ENCODE peak calls at places on chromosomes 4 and X, in four cellular contexts. X is HepG2, P is GM12878, R is K562. E is an unnamed sample.

GRCh38 chrX:74420194-74421035 is 878 bp upstream of the SLC16A2 start:
- DNase-seq in X (no peak), P (no peak), R (no peak), E (peak; percentile 60)

GRCh38 chr4:176810481-176811249 is 17.9 kb upstream of the VEGFC start:
- DNase-seq in X (no peak), P (no peak), R (no peak), E (no peak)

GRCh38 chrX:110182865-110183264 is 135.0 kb downstream of the AMMECR1 start:
- DNase-seq in X (no peak), P (no peak), R (peak; percentile 60), E (no peak)

GRCh38 chrX:10634681-10635161 is 14.3 kb upstream of the MID1 start:
- DNase-seq in X (no peak), P (no peak), R (no peak), E (peak; percentile 85)

GRCh38 chr4:24809376-24809775 is 14.0 kb downstream of the SOD3 start:
- DNase-seq in X (no peak), P (no peak), R (peak; percentile 18), E (peak; percentile 13)

GRCh38 chrX:125407314-125407713 is 87.6 kb downstream of the TEX13C start:
- DNase-seq in X (no peak), P (no peak), R (no peak), E (no peak)

GRCh38 chr4:135239964-135240363 is 1038.4 kb upstream of the PABPC4L start:
- DNase-seq in X (no peak), P (no peak), R (no peak), E (no peak)

GRCh38 chrX:118239471-118239870 is 106.4 kb upstream of the WDR44 start:
- DNase-seq in X (no peak), P (no peak), R (no peak), E (no peak)

GRCh38 chrX:37348237-37349130 is 680 bp upstream of the PRRG1 start:
- DNase-seq in X (no peak), P (no peak), R (no peak), E (no peak)

GRCh38 chrX:150036181-150036580 is 97.9 kb upstream of the EOLA2 start:
- DNase-seq in X (peak; percentile 53), P (no peak), R (no peak), E (peak; percentile 41)

GRCh38 chr4:172995161-172995560 is 173.4 kb upstream of the GALNT7 start:
- DNase-seq in X (no peak), P (no peak), R (no peak), E (no peak)

GRCh38 chr4:100540156-100540555 is 22.3 kb upstream of the EMCN start:
- DNase-seq in X (no peak), P (no peak), R (no peak), E (no peak)

GRCh38 chrX:101081257-101081656 is 2.6 kb downstream of the TMEM35A start:
- DNase-seq in X (no peak), P (no peak), R (no peak), E (no peak)

GRCh38 chr4:42048394-42048793 is 58.1 kb downstream of the SLC30A9 start:
- DNase-seq in X (no peak), P (no peak), R (no peak), E (peak; percentile 66)

GRCh38 chr4:6470502-6471302 is 1.7 kb downstream of the PPP2R2C start:
- DNase-seq in X (no peak), P (no peak), R (peak; percentile 61), E (peak; percentile 43)

GRCh38 chrX:110036162-110037033 is 33.5 kb downstream of the TMEM164 start:
- DNase-seq in X (peak; percentile 71), P (no peak), R (no peak), E (peak; percentile 47)

GRCh38 chrX:95076449-95076848 is 1402.4 kb downstream of the FAM133A start:
- DNase-seq in X (peak; percentile 2), P (no peak), R (peak; percentile 19), E (peak; percentile 30)

GRCh38 chr4:160826339-160826679 is 1337.5 kb downstream of the FSTL5 start:
- DNase-seq in X (no peak), P (no peak), R (no peak), E (no peak)

GRCh38 chr4:158535130-158535614 is 13.5 kb downstream of the RXFP1 start:
- DNase-seq in X (no peak), P (no peak), R (peak; percentile 23), E (no peak)

GRCh38 chr4:8351931-8352367 is 82.4 kb downstream of the HTRA3 start:
- DNase-seq in X (peak; percentile 21), P (no peak), R (no peak), E (no peak)

GRCh38 chr4:12644261-12644660 is 839.9 kb downstream of the RAB28 start:
- DNase-seq in X (no peak), P (no peak), R (no peak), E (no peak)

GRCh38 chr4:69025191-69025998 is 70.9 kb upstream of the UGT2B7 start:
- DNase-seq in X (peak; percentile 68), P (no peak), R (peak; percentile 5), E (peak; percentile 50)

GRCh38 chr4:94562285-94562684 is 110.5 kb downstream of the PDLIM5 start:
- DNase-seq in X (no peak), P (no peak), R (no peak), E (no peak)

DNA sequence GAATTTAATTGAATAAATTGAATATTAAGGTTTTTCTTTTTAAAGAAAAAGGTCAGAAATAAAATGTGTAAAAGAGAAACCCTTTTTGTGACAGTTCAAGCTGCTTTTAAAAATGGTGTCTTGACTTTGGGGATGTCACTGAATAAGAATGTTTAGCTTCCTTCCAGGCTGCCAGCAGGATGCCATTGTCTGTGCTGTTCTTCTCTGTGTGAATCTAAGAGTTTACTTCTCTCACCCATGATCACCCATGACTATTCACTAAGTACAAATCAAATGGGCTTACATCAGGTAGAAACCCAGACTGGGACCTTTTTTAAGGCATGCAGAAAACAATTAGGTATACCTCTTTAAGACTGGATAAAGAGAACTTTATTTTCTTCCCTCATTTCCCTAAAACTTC is 115.3 kb downstream of the DACH2 start:
- DNase-seq in X (no peak), P (no peak), R (no peak), E (no peak)
- TF ChIP-seq ESRRA in X (no peak), P (no peak), R (no peak), E (no peak)

GRCh38 chr4:139207873-139208403 is 30.9 kb upstream of the ELF2 start:
- DNase-seq in X (no peak), P (no peak), R (no peak), E (no peak)

GRCh38 chr4:139208404-139208945 is 31.5 kb upstream of the ELF2 start:
- DNase-seq in X (peak; percentile 16), P (no peak), R (peak; percentile 30), E (no peak)

GRCh38 chr4:139210486-139210885 is 33.5 kb upstream of the ELF2 start:
- DNase-seq in X (no peak), P (no peak), R (no peak), E (no peak)

GRCh38 chr4:139207247-139207646 is 30.2 kb upstream of the ELF2 start:
- DNase-seq in X (no peak), P (no peak), R (no peak), E (no peak)

DNA sequence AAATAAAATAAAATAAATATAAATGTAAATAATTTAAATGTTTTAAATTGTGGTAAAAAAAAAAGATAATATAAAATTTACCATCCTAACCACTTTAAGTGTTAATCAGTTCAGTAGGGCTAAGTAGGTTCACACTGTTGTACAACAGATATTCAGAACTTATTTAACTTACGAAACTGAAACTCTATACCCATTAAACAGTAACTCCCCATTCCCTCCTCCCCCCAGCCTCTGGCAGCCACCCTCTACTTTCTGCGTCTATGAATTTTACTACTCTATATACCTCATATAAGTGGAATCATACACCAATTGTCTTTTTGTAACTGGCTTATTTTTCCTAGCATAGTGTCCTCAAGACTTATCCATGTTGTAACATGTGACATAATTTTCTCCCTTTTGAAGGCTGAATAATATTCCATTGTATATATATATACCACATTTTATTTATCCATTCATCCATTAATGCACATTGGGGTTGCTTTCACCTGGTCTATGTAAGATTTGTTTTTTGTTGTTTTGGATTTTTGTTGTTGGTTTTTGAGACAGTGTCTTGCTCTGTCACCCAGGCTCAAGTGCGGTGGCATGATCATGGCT is 32.5 kb upstream of the ELF2 start:
- DNase-seq in X (no peak), P (no peak), R (no peak), E (no peak)
- H3K4me3 ChIP-seq in X (no peak overlapping the region), P (no peak overlapping the region), R (no peak overlapping the region), E (no peak overlapping the region)

GRCh38 chr4:3307060-3307459 is 14.2 kb downstream of the RGS12 start:
- DNase-seq in X (no peak), P (no peak), R (no peak), E (no peak)

GRCh38 chr4:3306465-3306864 is 13.6 kb downstream of the RGS12 start:
- DNase-seq in X (no peak), P (no peak), R (no peak), E (no peak)

GRCh38 chr4:3304831-3305609 is 12.2 kb downstream of the RGS12 start:
- DNase-seq in X (no peak), P (no peak), R (no peak), E (no peak)

GRCh38 chr4:3307486-3307885 is 14.7 kb downstream of the RGS12 start:
- DNase-seq in X (no peak), P (no peak), R (no peak), E (no peak)

DNA sequence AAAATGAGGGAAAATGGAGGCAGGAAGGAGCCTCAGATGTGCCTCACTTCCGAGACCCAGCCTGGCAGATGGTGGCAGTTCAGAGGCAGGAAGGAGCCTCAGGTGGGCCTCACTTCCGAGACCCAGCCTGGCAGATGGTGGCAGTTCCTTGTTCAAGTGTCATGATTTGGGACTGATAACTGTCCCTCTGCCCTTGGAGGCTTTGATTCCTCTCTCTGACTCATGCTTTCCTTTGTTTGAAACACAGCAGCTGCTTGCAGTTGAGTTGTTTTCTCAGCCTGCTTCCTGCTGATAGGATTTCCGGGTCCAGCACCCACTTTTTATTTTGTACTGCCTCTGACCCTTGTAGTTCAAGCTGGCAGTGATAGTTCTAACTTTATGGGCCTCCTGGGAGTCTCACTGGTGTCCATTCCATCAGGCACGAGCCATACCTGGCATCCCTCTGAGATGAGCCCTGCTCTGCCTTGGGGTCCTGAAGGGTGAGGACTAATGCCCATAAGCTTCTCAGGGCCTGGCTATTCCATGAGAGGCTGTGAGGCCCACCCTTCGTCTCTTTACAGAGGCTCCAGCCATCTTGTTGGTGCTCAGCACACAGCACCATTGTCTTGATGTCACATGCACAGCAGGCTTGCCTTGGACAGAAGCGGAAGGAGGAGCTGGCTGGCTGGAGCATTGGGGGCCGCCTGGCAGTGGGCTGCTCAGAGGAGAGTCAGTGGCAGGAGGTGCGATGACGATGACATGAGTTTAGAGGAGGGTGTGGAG is 13.0 kb downstream of the RGS12 start:
- DNase-seq in X (no peak), P (no peak), R (peak; percentile 50), E (no peak)
- TF ChIP-seq ESRRA in X (no peak), P (no peak), R (no peak), E (no peak)

DNA sequence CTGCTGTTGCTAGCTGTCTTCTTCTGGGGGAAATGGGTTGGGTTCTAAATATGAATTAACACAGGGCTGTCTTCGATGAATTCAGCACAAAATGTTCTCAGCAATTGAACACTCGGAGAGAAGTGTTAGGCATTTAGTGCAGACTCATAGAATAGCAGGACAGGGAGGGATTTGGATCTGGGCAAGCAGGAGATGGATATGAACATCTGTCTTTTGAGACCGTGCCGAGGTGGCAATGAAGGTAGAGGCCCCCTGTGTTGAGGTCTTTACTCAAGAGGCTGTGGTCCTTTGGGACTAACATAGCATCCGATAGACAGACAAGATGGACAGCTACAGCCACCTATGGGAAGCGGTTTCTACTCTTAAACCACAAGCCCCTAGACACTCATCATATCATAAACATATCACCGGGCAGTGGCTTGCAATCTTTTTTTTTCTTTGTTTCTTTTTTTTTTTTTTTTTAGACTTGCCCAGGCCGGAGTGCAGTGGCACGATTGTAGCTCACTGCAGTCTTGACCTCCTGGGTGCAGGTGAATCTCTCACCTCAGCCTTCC is 6.7 kb downstream of the CD99 start:
- DNase-seq in X (no peak), P (peak; percentile 44), R (no peak), E (no peak)
- H3K4me3 ChIP-seq in X (no peak overlapping the region), P (peak overlapping the region; percentile 17), R (no peak overlapping the region), E (no peak overlapping the region)

E was measured in A549.